ENCODE peak calls at places on chromosomes 12 and 14, in four cellular contexts. One of them, this sample, is unnamed. For H3K4me1, the result is how much of the 10 kb centered on the place peaks cover.

GRCh38 chr12:120639771-120640721 is at the start of gene CABP1:
- DNase-seq in PC-3: no peak
- DNase-seq in IMR-90: no peak
- DNase-seq in neuronal stem cell: peak
- DNase-seq in this sample: peak

GRCh38 chr12:85356596-85357385 is 76.8 kb downstream of the ALX1 start:
- DNase-seq in PC-3: peak
- DNase-seq in IMR-90: no peak
- DNase-seq in neuronal stem cell: no peak
- DNase-seq in this sample: no peak

GRCh38 chr14:32078030-32078793 is 1.1 kb downstream of the ARHGAP5 start:
- DNase-seq in PC-3: peak
- DNase-seq in IMR-90: peak
- DNase-seq in neuronal stem cell: no peak
- DNase-seq in this sample: peak

GRCh38 chr14:97747282-97747681 is 950.1 kb downstream of the VRK1 start:
- DNase-seq in PC-3: no peak
- DNase-seq in IMR-90: no peak
- DNase-seq in neuronal stem cell: no peak
- DNase-seq in this sample: no peak

GRCh38 chr14:74176404-74176788 is 62.9 kb upstream of the VSX2 start:
- DNase-seq in PC-3: no peak
- DNase-seq in IMR-90: no peak
- DNase-seq in neuronal stem cell: no peak
- DNase-seq in this sample: no peak

GRCh38 chr12:108691995-108692808 is 39.1 kb downstream of the CORO1C start:
- DNase-seq in PC-3: no peak
- DNase-seq in IMR-90: peak
- DNase-seq in neuronal stem cell: no peak
- DNase-seq in this sample: peak

GRCh38 chr12:57619434-57620244 is 8.4 kb downstream of the ARHGEF25 start:
- DNase-seq in PC-3: no peak
- DNase-seq in IMR-90: no peak
- DNase-seq in neuronal stem cell: no peak
- DNase-seq in this sample: no peak

GRCh38 chr14:32711103-32711680 is 227.5 kb upstream of the NPAS3 start:
- DNase-seq in PC-3: peak
- DNase-seq in IMR-90: peak
- DNase-seq in neuronal stem cell: peak
- DNase-seq in this sample: peak

GRCh38 chr12:65335021-65335714 is 56.7 kb downstream of the MSRB3 start:
- DNase-seq in PC-3: peak
- DNase-seq in IMR-90: peak
- DNase-seq in neuronal stem cell: no peak
- DNase-seq in this sample: no peak

GRCh38 chr12:75489187-75489586 is 8.6 kb downstream of the GLIPR1 start:
- DNase-seq in PC-3: no peak
- DNase-seq in IMR-90: no peak
- DNase-seq in neuronal stem cell: no peak
- DNase-seq in this sample: no peak

GRCh38 chr12:50103767-50104321 is at the start of gene GPD1:
- DNase-seq in PC-3: peak
- DNase-seq in IMR-90: peak
- DNase-seq in neuronal stem cell: no peak
- DNase-seq in this sample: peak

GRCh38 chr12:123712780-123713319 is 697 bp downstream of the ATP6V0A2 start:
- DNase-seq in PC-3: no peak
- DNase-seq in IMR-90: no peak
- DNase-seq in neuronal stem cell: peak
- DNase-seq in this sample: peak

GRCh38 chr14:50272498-50272897 is 39.5 kb downstream of the L2HGDH start:
- DNase-seq in PC-3: peak
- DNase-seq in IMR-90: no peak
- DNase-seq in neuronal stem cell: no peak
- DNase-seq in this sample: no peak

GRCh38 chr12:14066021-14066420 is 84.6 kb upstream of the GRIN2B start:
- DNase-seq in PC-3: peak
- DNase-seq in IMR-90: no peak
- DNase-seq in neuronal stem cell: no peak
- DNase-seq in this sample: no peak

GRCh38 chr12:14072952-14073351 is 91.5 kb upstream of the GRIN2B start:
- DNase-seq in PC-3: no peak
- DNase-seq in IMR-90: no peak
- DNase-seq in neuronal stem cell: no peak
- DNase-seq in this sample: no peak

GRCh38 chr12:14076538-14076937 is 95.1 kb upstream of the GRIN2B start:
- DNase-seq in PC-3: peak
- DNase-seq in IMR-90: no peak
- DNase-seq in neuronal stem cell: no peak
- DNase-seq in this sample: no peak

GRCh38 chr12:14071833-14072232 is 90.4 kb upstream of the GRIN2B start:
- DNase-seq in PC-3: no peak
- DNase-seq in IMR-90: no peak
- DNase-seq in neuronal stem cell: no peak
- DNase-seq in this sample: no peak
- H3K9ac ChIP-seq in PC-3: no peak
- H3K9ac ChIP-seq in IMR-90: no peak
- H3K9ac ChIP-seq in neuronal stem cell: no peak
- H3K9ac ChIP-seq in this sample: no peak

DNA sequence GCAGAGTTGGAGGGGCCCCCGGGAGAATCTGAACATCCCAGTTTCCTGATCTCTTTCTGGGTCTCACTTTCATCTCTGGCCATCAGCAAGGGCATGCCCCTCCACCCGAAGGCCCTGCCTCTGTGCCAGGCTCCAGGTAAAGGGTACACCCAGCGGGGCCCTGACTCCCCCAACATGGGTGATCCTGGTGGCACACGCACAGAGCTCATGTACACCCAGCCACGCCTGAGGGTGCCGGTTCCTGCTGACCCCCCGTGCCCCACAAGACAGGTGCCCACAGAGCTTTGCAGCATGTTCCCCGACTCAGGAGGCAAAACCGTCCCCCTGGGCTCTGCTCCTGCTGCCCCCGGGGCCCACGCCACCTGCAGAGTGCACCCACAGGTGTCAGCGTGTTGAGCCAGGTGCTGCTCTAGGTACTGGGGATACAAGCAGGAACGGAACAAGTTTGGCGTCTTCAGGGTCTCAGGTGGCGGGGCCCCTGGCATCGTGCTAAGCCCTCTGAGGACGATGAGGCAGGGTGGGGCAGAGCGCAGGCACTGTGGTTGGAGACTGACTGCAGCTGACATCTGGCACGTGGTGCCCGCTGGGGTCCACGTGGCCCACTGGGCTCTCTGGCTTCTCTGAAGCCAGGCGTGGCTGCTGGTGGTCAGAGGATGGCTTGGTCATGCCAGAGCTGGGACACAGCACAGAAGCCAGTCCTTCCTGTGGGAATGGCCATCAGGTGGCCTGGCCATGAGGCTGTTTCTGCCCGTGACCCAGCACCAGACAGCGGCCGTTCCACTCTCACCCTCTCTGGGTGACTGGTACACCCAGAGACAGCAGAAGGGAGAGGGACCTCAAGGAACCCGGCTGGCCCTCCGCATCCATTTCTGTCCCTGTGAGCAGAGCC is 13.8 kb downstream of the BAG5 start:
- DNase-seq in PC-3: no peak
- DNase-seq in IMR-90: no peak
- DNase-seq in neuronal stem cell: no peak
- DNase-seq in this sample: no peak
- H3K4me1 ChIP-seq in PC-3: under half
- H3K4me1 ChIP-seq in IMR-90: under half
- H3K4me1 ChIP-seq in neuronal stem cell: under half
- H3K4me1 ChIP-seq in this sample: under half

DNA sequence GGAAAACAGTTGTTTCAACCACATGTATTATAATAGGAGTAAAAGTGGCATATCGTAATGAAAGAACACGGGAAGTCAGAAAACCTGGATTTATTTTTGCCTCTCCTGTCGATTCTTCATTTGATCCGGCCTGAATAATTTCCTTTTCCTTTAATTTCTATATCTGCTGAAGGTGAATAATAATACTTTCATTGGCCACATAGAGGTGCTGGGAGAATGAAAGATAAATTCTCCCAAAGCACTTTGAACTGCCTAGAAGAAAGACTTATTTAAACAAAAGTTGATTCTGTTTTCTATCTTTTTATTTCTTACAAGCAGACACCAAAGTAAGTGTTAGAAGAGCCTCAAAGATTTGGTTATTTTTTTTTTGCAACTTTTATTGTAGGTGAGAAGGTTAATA is 339.1 kb downstream of the RAD51B start:
- DNase-seq in PC-3: no peak
- DNase-seq in IMR-90: no peak
- DNase-seq in neuronal stem cell: no peak
- DNase-seq in this sample: no peak
- H3K9ac ChIP-seq in PC-3: no peak
- H3K9ac ChIP-seq in IMR-90: no peak
- H3K9ac ChIP-seq in neuronal stem cell: no peak
- H3K9ac ChIP-seq in this sample: no peak

GRCh38 chr14:21240417-21240816 is 28.8 kb downstream of the HNRNPC start:
- DNase-seq in PC-3: no peak
- DNase-seq in IMR-90: no peak
- DNase-seq in neuronal stem cell: no peak
- DNase-seq in this sample: no peak
- H3K4me1 ChIP-seq in PC-3: under half
- H3K4me1 ChIP-seq in IMR-90: under half
- H3K4me1 ChIP-seq in neuronal stem cell: under half
- H3K4me1 ChIP-seq in this sample: under half

DNA sequence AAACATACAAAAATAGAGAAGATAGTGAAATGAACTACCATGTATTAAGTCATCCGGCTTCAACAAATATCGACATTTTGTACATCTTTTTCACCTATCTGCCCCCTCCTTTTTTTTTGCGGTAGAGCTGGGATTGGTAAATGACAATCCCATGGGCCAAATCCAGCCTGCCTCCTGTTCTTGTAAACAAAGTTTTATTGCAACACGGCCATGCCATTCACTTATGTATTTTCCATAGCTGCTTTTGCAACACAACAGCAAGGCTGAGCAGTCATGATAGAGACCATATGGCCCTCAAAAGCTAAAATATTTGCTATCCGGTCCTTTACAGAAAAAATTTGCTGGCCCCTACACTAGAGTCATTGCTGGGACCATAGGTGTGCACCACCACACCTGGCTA is 58.1 kb upstream of the PLEKHG3 start:
- DNase-seq in PC-3: no peak
- DNase-seq in IMR-90: peak
- DNase-seq in neuronal stem cell: no peak
- DNase-seq in this sample: no peak
- H3K9ac ChIP-seq in PC-3: no peak
- H3K9ac ChIP-seq in IMR-90: no peak
- H3K9ac ChIP-seq in neuronal stem cell: no peak
- H3K9ac ChIP-seq in this sample: no peak